ENCODE peak calls at places on chromosome 2, in four cellular contexts. T is GM06990, L is A549, V is upper lobe of left lung. R is an unnamed sample.

GRCh38 chr2:160301420-160301819 is 101.3 kb upstream of the ITGB6 start:
- DNase-seq in T (no peak), L (no peak), V (no peak), R (no peak)

GRCh38 chr2:42961385-42961800 is 169.0 kb upstream of the HAAO start:
- DNase-seq in T (no peak), L (no peak), V (no peak), R (no peak)

GRCh38 chr2:68031546-68032160 is 31.2 kb downstream of the C1D start:
- DNase-seq in T (no peak), L (peak), V (no peak), R (peak)

GRCh38 chr2:13942111-13942510 is 690.4 kb upstream of the LRATD1 start:
- DNase-seq in T (no peak), L (no peak), V (no peak), R (no peak)

GRCh38 chr2:168986544-168986943 is 44.6 kb downstream of the ABCB11 start:
- DNase-seq in T (no peak), L (no peak), V (no peak), R (no peak)

GRCh38 chr2:116832148-116832547 is 982.3 kb upstream of the DDX18 start:
- DNase-seq in T (no peak), L (no peak), V (no peak), R (no peak)

GRCh38 chr2:217249490-217250451 is 389.9 kb upstream of the TNP1 start:
- DNase-seq in T (no peak), L (no peak), V (no peak), R (no peak)

GRCh38 chr2:113167115-113167932 is 6.4 kb upstream of the PSD4 start:
- DNase-seq in T (no peak), L (no peak), V (no peak), R (no peak)

GRCh38 chr2:37232131-37232933 is 874 bp downstream of the NDUFAF7 start:
- DNase-seq in T (no peak), L (peak), V (no peak), R (peak)

GRCh38 chr2:98175811-98176210 is 88.8 kb downstream of the VWA3B start:
- DNase-seq in T (no peak), L (no peak), V (no peak), R (no peak)

GRCh38 chr2:43507137-43507536 is 88.7 kb downstream of the THADA start:
- DNase-seq in T (no peak), L (no peak), V (no peak), R (no peak)

GRCh38 chr2:95289251-95289650 is 7.9 kb upstream of the KCNIP3 start:
- DNase-seq in T (no peak), L (no peak), V (no peak), R (no peak)

GRCh38 chr2:216633616-216634316 is 546 bp downstream of the IGFBP2 start:
- DNase-seq in T (no peak), L (peak), V (peak), R (no peak)

GRCh38 chr2:154375625-154376020 is 322.9 kb upstream of the KCNJ3 start:
- DNase-seq in T (no peak), L (peak), V (no peak), R (peak)

GRCh38 chr2:69291004-69291650 is 95.9 kb downstream of the GFPT1 start:
- DNase-seq in T (no peak), L (peak), V (no peak), R (peak)

GRCh38 chr2:102027703-102028059 is 35.9 kb downstream of the IL1R2 start:
- DNase-seq in T (no peak), L (no peak), V (no peak), R (no peak)

GRCh38 chr2:102024410-102024809 is 32.6 kb downstream of the IL1R2 start:
- DNase-seq in T (no peak), L (no peak), V (peak), R (no peak)

GRCh38 chr2:102025016-102025491 is 33.3 kb downstream of the IL1R2 start:
- DNase-seq in T (no peak), L (no peak), V (no peak), R (peak)

GRCh38 chr2:102027036-102027702 is 35.4 kb downstream of the IL1R2 start:
- DNase-seq in T (no peak), L (no peak), V (no peak), R (peak)

GRCh38 chr2:102025583-102026267 is 34.0 kb downstream of the IL1R2 start:
- DNase-seq in T (no peak), L (no peak), V (no peak), R (no peak)
- TF ChIP-seq CTCF in T (no peak), L (no peak), V (no peak), R (no peak)

DNA sequence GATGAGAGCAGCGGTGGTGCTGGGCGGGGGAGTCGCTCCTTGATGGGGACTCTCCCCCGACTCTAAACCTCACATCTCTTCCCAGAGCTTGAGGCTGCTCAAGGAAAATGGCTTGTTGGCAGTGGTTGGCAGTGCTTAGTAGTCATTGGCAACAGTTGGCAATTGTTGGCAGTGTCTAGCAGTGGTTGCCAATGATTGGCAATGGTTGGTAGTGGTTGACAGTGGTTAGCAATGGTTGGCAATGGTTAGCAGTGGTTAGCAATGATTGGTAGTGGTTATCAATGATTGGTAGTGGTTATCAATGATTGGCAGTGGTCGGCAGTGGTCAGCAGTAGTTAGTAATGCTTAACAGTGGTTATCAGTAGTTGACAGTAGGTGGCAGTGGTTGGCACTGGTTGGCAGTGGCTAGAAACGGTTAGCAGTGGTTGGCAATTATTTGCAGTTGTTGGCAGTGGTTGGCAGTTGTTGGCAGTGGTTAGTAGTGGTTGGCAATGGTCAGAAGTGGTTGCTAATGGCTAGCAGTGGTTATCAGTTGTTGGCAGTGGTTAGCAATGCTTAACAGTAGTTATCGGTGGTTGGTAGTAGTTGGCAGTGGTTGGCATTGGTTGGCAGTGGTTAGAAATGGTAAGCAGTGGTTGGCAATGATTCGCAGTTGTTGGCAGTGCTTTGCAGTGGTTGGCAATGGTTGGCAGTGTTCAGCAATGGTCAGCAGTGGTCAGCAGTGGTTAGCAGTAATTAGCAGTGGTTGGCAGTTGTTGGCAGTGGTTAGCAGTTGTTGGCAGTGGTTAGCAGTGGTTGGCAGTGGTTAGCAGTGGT is 85.4 kb upstream of the OTOS start:
- DNase-seq in T (no peak), L (no peak), V (no peak), R (no peak)
- TF ChIP-seq CTCF in T (peak), L (peak), V (no peak), R (peak)

GRCh38 chr2:158573739-158574138 is 117.0 kb downstream of the PKP4 start:
- DNase-seq in T (no peak), L (peak), V (no peak), R (no peak)
- TF ChIP-seq CTCF in T (no peak), L (no peak), V (no peak), R (no peak)

GRCh38 chr2:110886806-110887573 is 154.6 kb downstream of the ACOXL start:
- DNase-seq in T (no peak), L (no peak), V (no peak), R (no peak)
- TF ChIP-seq CTCF in T (no peak), L (no peak), V (no peak), R (no peak)

DNA sequence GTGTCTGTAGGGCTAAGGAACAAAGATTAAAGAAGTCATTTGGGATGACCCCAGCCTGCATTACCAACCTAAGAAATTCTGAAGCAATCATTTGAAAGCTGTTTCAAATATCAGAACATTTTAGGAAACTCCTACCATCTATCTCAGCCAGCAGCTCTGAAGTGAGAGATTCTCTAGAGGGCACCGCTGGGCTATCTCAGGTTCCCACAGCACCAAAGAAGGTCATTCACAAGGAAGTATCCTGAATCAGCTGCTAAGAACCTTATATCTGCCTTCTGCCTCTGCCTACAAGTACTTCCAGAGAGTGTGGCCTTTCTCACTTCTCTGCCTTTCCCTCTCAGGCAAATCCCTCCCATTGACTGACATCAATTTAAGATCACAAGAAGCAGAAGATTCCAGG is 13.4 kb upstream of the EVA1A start:
- DNase-seq in T (no peak), L (peak), V (no peak), R (no peak)
- TF ChIP-seq CTCF in T (no peak), L (no peak), V (no peak), R (no peak)

DNA sequence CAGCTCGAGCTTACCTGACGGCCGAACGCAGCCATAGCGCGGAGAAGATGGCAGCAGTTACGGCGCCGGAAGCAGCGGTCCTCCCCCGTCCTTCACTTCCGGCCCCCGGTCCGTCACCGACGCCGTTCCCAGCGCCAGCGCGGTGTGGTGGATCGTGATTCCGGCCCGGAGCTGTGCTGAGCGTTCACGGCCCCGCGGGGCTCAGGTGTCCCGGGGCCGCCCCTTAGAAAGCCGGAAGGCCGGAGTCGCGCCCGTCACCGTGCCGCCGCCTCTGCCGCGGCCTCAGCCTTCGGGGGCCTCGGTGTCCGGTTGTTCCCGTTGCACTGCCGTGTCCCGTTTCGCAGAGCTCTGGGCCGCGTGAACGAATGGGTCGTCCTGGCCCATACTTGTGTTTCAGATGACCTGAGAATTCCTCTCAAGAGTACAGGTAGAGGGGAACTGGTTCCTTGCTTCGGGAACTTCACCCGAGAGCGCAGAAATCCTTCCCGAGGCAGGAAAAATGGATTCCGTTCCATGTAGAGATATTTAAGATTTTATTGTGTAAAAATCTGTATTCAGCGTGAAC is at the start of gene MTERF4:
- DNase-seq in T (peak), L (peak), V (peak), R (peak)
- TF ChIP-seq CTCF in T (no peak), L (no peak), V (no peak), R (no peak)

DNA sequence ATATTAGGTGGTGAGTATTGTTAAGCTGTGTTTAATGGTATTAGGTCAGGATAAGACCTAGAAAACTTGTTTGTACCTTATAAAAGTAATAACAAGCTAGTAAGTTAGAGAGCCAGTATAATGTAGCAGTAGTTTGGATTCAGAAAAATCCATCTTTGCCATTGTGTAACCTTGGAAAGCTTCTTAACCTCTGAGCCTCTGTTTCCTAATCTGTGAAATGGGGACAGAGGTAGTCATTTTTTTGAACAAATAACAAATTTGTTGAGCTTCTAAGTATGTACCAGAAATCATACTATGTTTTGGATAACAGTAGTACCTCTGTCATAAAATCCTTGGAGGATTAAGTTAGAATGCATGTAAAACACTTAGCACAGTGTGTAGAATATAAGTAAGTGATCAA is 12.5 kb downstream of the GLS start:
- DNase-seq in T (no peak), L (no peak), V (no peak), R (no peak)
- TF ChIP-seq CTCF in T (no peak), L (no peak), V (no peak), R (no peak)

GRCh38 chr2:86160156-86160952 is 34.9 kb downstream of the IMMT start:
- DNase-seq in T (no peak), L (no peak), V (no peak), R (no peak)
- TF ChIP-seq CTCF in T (no peak), L (no peak), V (no peak), R (no peak)

GRCh38 chr2:30747206-30747605 is 60.0 kb downstream of the CAPN13 start:
- DNase-seq in T (no peak), L (peak), V (no peak), R (no peak)
- TF ChIP-seq CTCF in T (no peak), L (no peak), V (no peak), R (no peak)

DNA sequence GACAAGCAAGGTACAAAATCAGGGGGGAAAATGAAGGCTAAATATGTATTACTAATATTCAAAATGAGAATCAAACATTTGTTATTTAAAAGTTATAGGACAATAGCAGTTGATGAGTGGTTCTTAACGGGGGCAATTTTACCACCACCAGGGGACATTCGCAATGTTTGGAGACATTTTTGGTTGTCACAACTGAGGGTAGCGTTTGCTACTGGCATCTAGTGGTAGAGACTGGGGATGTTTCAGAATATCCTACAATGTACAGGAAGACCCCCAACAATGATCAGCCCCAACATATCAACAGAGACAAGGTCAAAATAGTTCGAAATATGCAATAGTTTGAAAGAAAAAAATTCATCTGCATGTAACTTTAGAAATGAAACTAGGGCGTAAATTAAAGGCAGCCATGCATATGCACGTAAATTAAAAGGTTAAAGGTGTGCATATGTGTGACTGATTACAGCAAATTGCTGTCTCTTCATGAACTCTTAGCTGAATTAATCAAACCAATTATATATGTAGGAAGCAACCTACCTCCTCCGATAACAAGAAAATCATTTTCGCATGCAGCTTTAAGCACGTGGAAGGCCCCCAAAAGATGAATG is 61.2 kb upstream of the CUL3 start:
- DNase-seq in T (no peak), L (peak), V (no peak), R (peak)
- TF ChIP-seq CTCF in T (peak), L (peak), V (peak), R (peak)